ENCODE peak calls at places on chromosomes 6 and 20, in seven cellular contexts. One of them, this sample, is unnamed.

GRCh38 chr20:51500936-51501335 is 41.6 kb downstream of the NFATC2 start:
- DNase-seq in spleen: no peak
- DNase-seq in stomach: no peak
- DNase-seq in tibial artery: no peak
- DNase-seq in heart left ventricle: no peak
- DNase-seq in neural progenitor cell: no peak
- DNase-seq in HCT116: no peak
- DNase-seq in this sample: no peak

GRCh38 chr6:127134136-127134535 is 15.7 kb downstream of the RSPO3 start:
- DNase-seq in neural progenitor cell: no peak
- DNase-seq in spleen: no peak
- DNase-seq in heart left ventricle: no peak
- DNase-seq in tibial artery: no peak
- DNase-seq in HCT116: no peak
- DNase-seq in stomach: no peak
- DNase-seq in this sample: no peak

GRCh38 chr6:135196739-135197510 is 15.8 kb downstream of the MYB start:
- DNase-seq in heart left ventricle: no peak
- DNase-seq in stomach: no peak
- DNase-seq in HCT116: no peak
- DNase-seq in tibial artery: no peak
- DNase-seq in neural progenitor cell: no peak
- DNase-seq in spleen: no peak
- DNase-seq in this sample: no peak

GRCh38 chr20:18034039-18034438 is 23.7 kb downstream of the OVOL2 start:
- DNase-seq in neural progenitor cell: peak
- DNase-seq in spleen: no peak
- DNase-seq in HCT116: no peak
- DNase-seq in stomach: no peak
- DNase-seq in heart left ventricle: no peak
- DNase-seq in tibial artery: no peak
- DNase-seq in this sample: no peak

GRCh38 chr20:47502801-47503239 is 1.1 kb downstream of the NCOA3 start:
- DNase-seq in tibial artery: no peak
- DNase-seq in HCT116: no peak
- DNase-seq in spleen: no peak
- DNase-seq in heart left ventricle: no peak
- DNase-seq in stomach: no peak
- DNase-seq in neural progenitor cell: peak
- DNase-seq in this sample: no peak

GRCh38 chr6:170221052-170221752 is 69.7 kb downstream of the DLL1 start:
- DNase-seq in spleen: peak
- DNase-seq in stomach: peak
- DNase-seq in neural progenitor cell: no peak
- DNase-seq in tibial artery: peak
- DNase-seq in HCT116: no peak
- DNase-seq in heart left ventricle: peak
- DNase-seq in this sample: no peak

GRCh38 chr6:34315780-34316179 is 67.0 kb upstream of the SMIM29 start:
- DNase-seq in heart left ventricle: no peak
- DNase-seq in neural progenitor cell: no peak
- DNase-seq in HCT116: no peak
- DNase-seq in spleen: no peak
- DNase-seq in stomach: no peak
- DNase-seq in tibial artery: no peak
- DNase-seq in this sample: no peak

GRCh38 chr6:42787018-42787611 is 5.3 kb downstream of the BICRAL start:
- DNase-seq in stomach: no peak
- DNase-seq in heart left ventricle: no peak
- DNase-seq in HCT116: no peak
- DNase-seq in tibial artery: no peak
- DNase-seq in spleen: no peak
- DNase-seq in neural progenitor cell: no peak
- DNase-seq in this sample: no peak

GRCh38 chr20:59163641-59164530 is at the start of gene ZNF831:
- DNase-seq in HCT116: no peak
- DNase-seq in tibial artery: no peak
- DNase-seq in stomach: no peak
- DNase-seq in neural progenitor cell: no peak
- DNase-seq in heart left ventricle: no peak
- DNase-seq in spleen: no peak
- DNase-seq in this sample: no peak

GRCh38 chr20:45969712-45970634 is 2.0 kb downstream of the ZNF335 start:
- DNase-seq in tibial artery: peak
- DNase-seq in heart left ventricle: no peak
- DNase-seq in neural progenitor cell: peak
- DNase-seq in HCT116: peak
- DNase-seq in spleen: peak
- DNase-seq in stomach: no peak
- DNase-seq in this sample: peak

GRCh38 chr6:85118233-85118632 is 331.6 kb upstream of the NT5E start:
- DNase-seq in stomach: no peak
- DNase-seq in spleen: no peak
- DNase-seq in tibial artery: no peak
- DNase-seq in HCT116: no peak
- DNase-seq in heart left ventricle: no peak
- DNase-seq in neural progenitor cell: no peak
- DNase-seq in this sample: no peak

GRCh38 chr6:95280690-95281273 is 296.6 kb upstream of the MANEA start:
- DNase-seq in HCT116: peak
- DNase-seq in stomach: no peak
- DNase-seq in heart left ventricle: no peak
- DNase-seq in tibial artery: no peak
- DNase-seq in spleen: no peak
- DNase-seq in neural progenitor cell: peak
- DNase-seq in this sample: peak

GRCh38 chr20:18637296-18637695 is 49.4 kb downstream of the DTD1 start:
- DNase-seq in tibial artery: no peak
- DNase-seq in spleen: no peak
- DNase-seq in neural progenitor cell: no peak
- DNase-seq in HCT116: no peak
- DNase-seq in stomach: no peak
- DNase-seq in heart left ventricle: no peak
- DNase-seq in this sample: no peak

GRCh38 chr6:107550241-107550840 is 60.4 kb downstream of the SOBP start:
- DNase-seq in stomach: no peak
- DNase-seq in HCT116: no peak
- DNase-seq in spleen: no peak
- DNase-seq in tibial artery: no peak
- DNase-seq in neural progenitor cell: no peak
- DNase-seq in heart left ventricle: no peak
- DNase-seq in this sample: no peak

GRCh38 chr6:44580901-44581300 is 193.4 kb downstream of the CDC5L start:
- DNase-seq in tibial artery: no peak
- DNase-seq in stomach: no peak
- DNase-seq in HCT116: no peak
- DNase-seq in neural progenitor cell: no peak
- DNase-seq in spleen: no peak
- DNase-seq in heart left ventricle: no peak
- DNase-seq in this sample: no peak

GRCh38 chr20:7798176-7798575 is 142.1 kb downstream of the HAO1 start:
- DNase-seq in heart left ventricle: no peak
- DNase-seq in stomach: no peak
- DNase-seq in neural progenitor cell: no peak
- DNase-seq in HCT116: no peak
- DNase-seq in tibial artery: no peak
- DNase-seq in spleen: no peak
- DNase-seq in this sample: no peak

GRCh38 chr6:149212892-149213786 is 104.4 kb upstream of the TAB2 start:
- DNase-seq in spleen: no peak
- DNase-seq in heart left ventricle: no peak
- DNase-seq in tibial artery: no peak
- DNase-seq in neural progenitor cell: no peak
- DNase-seq in HCT116: no peak
- DNase-seq in stomach: no peak
- DNase-seq in this sample: no peak

GRCh38 chr20:62804632-62805364 is at the start of gene OGFR:
- DNase-seq in HCT116: no peak
- DNase-seq in neural progenitor cell: peak
- DNase-seq in stomach: peak
- DNase-seq in heart left ventricle: peak
- DNase-seq in tibial artery: peak
- DNase-seq in spleen: peak
- DNase-seq in this sample: peak

GRCh38 chr6:17884501-17885039 is 102.9 kb downstream of the KIF13A start:
- DNase-seq in neural progenitor cell: no peak
- DNase-seq in tibial artery: no peak
- DNase-seq in heart left ventricle: no peak
- DNase-seq in HCT116: no peak
- DNase-seq in stomach: no peak
- DNase-seq in spleen: no peak
- DNase-seq in this sample: no peak

GRCh38 chr6:143964667-143965066 is 43.4 kb downstream of the PLAGL1 start:
- DNase-seq in heart left ventricle: no peak
- DNase-seq in neural progenitor cell: peak
- DNase-seq in tibial artery: no peak
- DNase-seq in spleen: no peak
- DNase-seq in stomach: no peak
- DNase-seq in HCT116: no peak
- DNase-seq in this sample: peak
- H3K4me3 ChIP-seq in heart left ventricle: no peak
- H3K4me3 ChIP-seq in neural progenitor cell: no peak
- H3K4me3 ChIP-seq in tibial artery: no peak
- H3K4me3 ChIP-seq in spleen: no peak
- H3K4me3 ChIP-seq in stomach: no peak
- H3K4me3 ChIP-seq in HCT116: no peak
- H3K4me3 ChIP-seq in this sample: no peak

GRCh38 chr6:88641178-88641903 is 322.1 kb downstream of the RNGTT start:
- DNase-seq in HCT116: no peak
- DNase-seq in tibial artery: no peak
- DNase-seq in stomach: no peak
- DNase-seq in heart left ventricle: no peak
- DNase-seq in neural progenitor cell: no peak
- DNase-seq in spleen: no peak
- DNase-seq in this sample: no peak
- TF ChIP-seq CTCF in HCT116: no peak
- TF ChIP-seq CTCF in tibial artery: no peak
- TF ChIP-seq CTCF in stomach: no peak
- TF ChIP-seq CTCF in heart left ventricle: no peak
- TF ChIP-seq CTCF in neural progenitor cell: no peak
- TF ChIP-seq CTCF in spleen: no peak
- TF ChIP-seq CTCF in this sample: no peak

GRCh38 chr6:147204843-147205311 is 660 bp downstream of the STXBP5 start:
- DNase-seq in spleen: no peak
- DNase-seq in heart left ventricle: no peak
- DNase-seq in HCT116: no peak
- DNase-seq in stomach: no peak
- DNase-seq in tibial artery: no peak
- DNase-seq in neural progenitor cell: no peak
- DNase-seq in this sample: no peak

GRCh38 chr6:147205690-147206600 is 1.7 kb downstream of the STXBP5 start:
- DNase-seq in stomach: no peak
- DNase-seq in spleen: no peak
- DNase-seq in neural progenitor cell: peak
- DNase-seq in heart left ventricle: no peak
- DNase-seq in HCT116: no peak
- DNase-seq in tibial artery: no peak
- DNase-seq in this sample: no peak

GRCh38 chr6:147207351-147207750 is 3.1 kb downstream of the STXBP5 start:
- DNase-seq in stomach: no peak
- DNase-seq in spleen: no peak
- DNase-seq in tibial artery: no peak
- DNase-seq in heart left ventricle: no peak
- DNase-seq in HCT116: no peak
- DNase-seq in neural progenitor cell: no peak
- DNase-seq in this sample: no peak

GRCh38 chr6:147209762-147210449 is 5.7 kb downstream of the STXBP5 start:
- DNase-seq in spleen: no peak
- DNase-seq in tibial artery: no peak
- DNase-seq in stomach: no peak
- DNase-seq in heart left ventricle: no peak
- DNase-seq in neural progenitor cell: no peak
- DNase-seq in HCT116: no peak
- DNase-seq in this sample: no peak

GRCh38 chr6:147207851-147208754 is 3.9 kb downstream of the STXBP5 start:
- DNase-seq in neural progenitor cell: no peak
- DNase-seq in heart left ventricle: no peak
- DNase-seq in HCT116: no peak
- DNase-seq in tibial artery: no peak
- DNase-seq in stomach: no peak
- DNase-seq in spleen: no peak
- DNase-seq in this sample: no peak
- H3K27ac ChIP-seq in neural progenitor cell: peak
- H3K27ac ChIP-seq in heart left ventricle: peak
- H3K27ac ChIP-seq in HCT116: no peak
- H3K27ac ChIP-seq in tibial artery: peak
- H3K27ac ChIP-seq in stomach: no peak
- H3K27ac ChIP-seq in spleen: peak
- H3K27ac ChIP-seq in this sample: no peak

GRCh38 chr20:36541227-36542018 is at the start of gene MYL9:
- DNase-seq in neural progenitor cell: peak
- DNase-seq in heart left ventricle: peak
- DNase-seq in tibial artery: peak
- DNase-seq in stomach: peak
- DNase-seq in spleen: peak
- DNase-seq in HCT116: no peak
- DNase-seq in this sample: no peak

GRCh38 chr20:36538026-36538764 is 3.1 kb upstream of the MYL9 start:
- DNase-seq in HCT116: no peak
- DNase-seq in spleen: no peak
- DNase-seq in heart left ventricle: no peak
- DNase-seq in neural progenitor cell: no peak
- DNase-seq in tibial artery: peak
- DNase-seq in stomach: no peak
- DNase-seq in this sample: no peak

GRCh38 chr20:36542019-36542488 is 735 bp downstream of the MYL9 start:
- DNase-seq in spleen: peak
- DNase-seq in heart left ventricle: no peak
- DNase-seq in neural progenitor cell: peak
- DNase-seq in stomach: no peak
- DNase-seq in tibial artery: peak
- DNase-seq in HCT116: peak
- DNase-seq in this sample: peak

GRCh38 chr20:36542516-36543186 is 1.3 kb downstream of the MYL9 start:
- DNase-seq in tibial artery: no peak
- DNase-seq in heart left ventricle: no peak
- DNase-seq in stomach: no peak
- DNase-seq in spleen: peak
- DNase-seq in neural progenitor cell: no peak
- DNase-seq in HCT116: no peak
- DNase-seq in this sample: no peak

DNA sequence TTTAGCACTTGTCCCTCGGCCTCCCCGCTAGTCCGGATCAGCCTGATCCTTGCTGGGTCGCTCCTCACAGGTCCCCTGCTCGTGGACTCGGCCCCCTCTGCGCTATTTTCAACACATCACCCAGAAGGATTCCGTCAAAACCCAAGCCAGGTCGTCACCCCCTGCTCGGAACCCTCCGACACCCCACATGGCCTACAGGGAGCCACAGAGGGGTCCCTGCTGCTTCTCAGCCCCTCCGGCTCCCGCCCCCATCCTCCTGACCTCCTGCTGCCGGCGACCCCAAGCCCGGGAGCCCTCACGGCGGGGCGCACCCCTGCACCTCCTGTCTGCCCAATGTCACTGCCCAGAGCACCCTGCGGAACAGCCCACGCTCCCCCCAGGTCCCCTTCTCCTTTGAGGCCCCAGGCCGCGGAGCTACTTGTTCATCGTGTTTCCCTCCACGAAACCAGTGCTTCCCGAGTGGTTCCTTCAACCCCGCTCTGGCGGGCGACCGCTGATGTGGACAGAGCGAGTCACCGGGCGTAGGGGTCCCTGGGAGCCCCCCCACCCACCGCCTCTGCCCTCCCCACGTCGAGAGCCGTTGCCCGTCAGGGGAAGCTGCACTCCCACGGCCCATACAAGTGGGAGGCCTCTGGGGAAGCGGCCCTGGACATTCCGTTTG is 638 bp upstream of the MYL9 start:
- DNase-seq in tibial artery: peak
- DNase-seq in heart left ventricle: peak
- DNase-seq in spleen: peak
- DNase-seq in neural progenitor cell: peak
- DNase-seq in stomach: no peak
- DNase-seq in HCT116: no peak
- DNase-seq in this sample: no peak
- H3K4me3 ChIP-seq in tibial artery: peak
- H3K4me3 ChIP-seq in heart left ventricle: peak
- H3K4me3 ChIP-seq in spleen: peak
- H3K4me3 ChIP-seq in neural progenitor cell: peak
- H3K4me3 ChIP-seq in stomach: peak
- H3K4me3 ChIP-seq in HCT116: peak
- H3K4me3 ChIP-seq in this sample: no peak